ENCODE peak calls at places on chromosomes 13 and 19, in nine cellular contexts. T is lower leg skin, G is dorsolateral prefrontal cortex, F is HFF-Myc, R is transverse colon, M is left ventricle myocardium inferior, Y is cardiac fibroblast, H is fibroblast of mammary gland, B is IMR-90. Q is an unnamed sample.

GRCh38 chr19:14117668-14118164 is at the start of gene PRKACA:
- DNase-seq in T (peak), Y (peak), B (peak), G (peak), F (peak), H (peak), M (peak), R (peak), Q (peak)

GRCh38 chr13:110371550-110372465 is 64.7 kb downstream of the COL4A2 start:
- DNase-seq in Y (peak), R (no peak), B (peak), M (no peak), F (no peak), T (no peak), H (no peak), G (no peak), Q (no peak)

GRCh38 chr19:46080561-46080960 is 39.8 kb upstream of the IGFL4 start:
- DNase-seq in F (no peak), H (peak), Y (peak), G (no peak), R (no peak), M (no peak), T (no peak), B (peak), Q (peak)

GRCh38 chr19:5803752-5804515 is 933 bp upstream of the NRTN start:
- DNase-seq in F (peak), H (peak), G (no peak), T (peak), Y (peak), B (peak), R (peak), M (peak), Q (peak)

GRCh38 chr19:10749435-10750384 is 31.8 kb downstream of the DNM2 start:
- DNase-seq in M (no peak), B (no peak), F (no peak), G (no peak), R (peak), T (no peak), Y (no peak), H (no peak), Q (no peak)

GRCh38 chr19:41795031-41795461 is 1.3 kb upstream of the CEACAM3 start:
- DNase-seq in G (peak), H (peak), Y (peak), F (no peak), T (no peak), B (peak), R (peak), M (no peak), Q (no peak)

GRCh38 chr13:67932991-67933390 is 702.9 kb upstream of the PCDH9 start:
- DNase-seq in B (no peak), H (no peak), F (no peak), R (no peak), G (no peak), Y (no peak), T (no peak), M (no peak), Q (no peak)

GRCh38 chr19:3227054-3227626 is 2.7 kb downstream of the CELF5 start:
- DNase-seq in B (no peak), M (no peak), R (no peak), G (peak), T (no peak), Y (no peak), H (no peak), F (no peak), Q (no peak)

GRCh38 chr13:30121666-30122065 is 185.7 kb downstream of the KATNAL1 start:
- DNase-seq in G (no peak), M (no peak), H (no peak), T (no peak), Y (no peak), B (no peak), F (no peak), R (no peak), Q (no peak)

GRCh38 chr19:6772028-6772865 is at the start of gene VAV1:
- DNase-seq in G (no peak), F (no peak), R (peak), H (no peak), T (no peak), M (peak), Y (no peak), B (no peak), Q (no peak)

GRCh38 chr19:49755956-49756355 is 7.2 kb downstream of the TSKS start:
- DNase-seq in M (no peak), G (no peak), H (no peak), Y (no peak), R (no peak), F (no peak), T (no peak), B (no peak), Q (no peak)

GRCh38 chr19:30106417-30107095 is 164.5 kb downstream of the URI1 start:
- DNase-seq in Y (no peak), T (no peak), G (peak), M (no peak), F (no peak), H (no peak), R (no peak), B (no peak), Q (no peak)

GRCh38 chr19:18266863-18267686 is 7.2 kb downstream of the IQCN start:
- DNase-seq in M (no peak), G (no peak), H (no peak), Y (no peak), B (no peak), F (no peak), T (no peak), R (no peak), Q (no peak)

GRCh38 chr13:33058816-33059215 is 42.6 kb downstream of the KL start:
- DNase-seq in F (no peak), G (no peak), Y (no peak), R (no peak), B (no peak), T (no peak), H (no peak), M (no peak), Q (no peak)

GRCh38 chr19:11814707-11815050 is 606 bp downstream of the ZNF440 start:
- DNase-seq in F (no peak), H (peak), T (no peak), G (no peak), M (no peak), Y (peak), B (peak), R (peak), Q (no peak)

GRCh38 chr13:29935309-29935981 is 85.0 kb upstream of the UBL3 start:
- DNase-seq in R (peak), H (no peak), Y (no peak), F (no peak), M (no peak), T (no peak), G (no peak), B (no peak), Q (no peak)

GRCh38 chr19:55552206-55552605 is 6.9 kb upstream of the SBK3 start:
- DNase-seq in R (no peak), F (no peak), M (no peak), H (no peak), T (no peak), G (no peak), B (no peak), Y (no peak), Q (no peak)

GRCh38 chr13:108463365-108463764 is 166.0 kb upstream of the MYO16 start:
- DNase-seq in F (peak), B (peak), T (no peak), G (no peak), H (peak), Y (peak), M (no peak), R (no peak), Q (peak)

GRCh38 chr13:23828086-23828485 is 61.1 kb downstream of the MIPEP start:
- DNase-seq in R (no peak), H (no peak), G (no peak), F (no peak), B (no peak), T (no peak), Y (no peak), M (no peak), Q (no peak)

GRCh38 chr13:80605007-80605406 is 264.1 kb upstream of the SPRY2 start:
- DNase-seq in R (no peak), G (no peak), M (no peak), Y (no peak), F (no peak), T (no peak), B (no peak), H (no peak), Q (no peak)

GRCh38 chr13:101640797-101641400 is 188.4 kb downstream of the ITGBL1 start:
- DNase-seq in H (peak), Y (peak), G (no peak), M (no peak), R (no peak), F (peak), T (no peak), B (peak), Q (peak)

GRCh38 chr19:17020823-17021222 is 5.8 kb downstream of the CPAMD8 start:
- DNase-seq in H (peak), R (no peak), B (no peak), T (no peak), M (no peak), Y (peak), F (no peak), G (no peak), Q (no peak)

DNA sequence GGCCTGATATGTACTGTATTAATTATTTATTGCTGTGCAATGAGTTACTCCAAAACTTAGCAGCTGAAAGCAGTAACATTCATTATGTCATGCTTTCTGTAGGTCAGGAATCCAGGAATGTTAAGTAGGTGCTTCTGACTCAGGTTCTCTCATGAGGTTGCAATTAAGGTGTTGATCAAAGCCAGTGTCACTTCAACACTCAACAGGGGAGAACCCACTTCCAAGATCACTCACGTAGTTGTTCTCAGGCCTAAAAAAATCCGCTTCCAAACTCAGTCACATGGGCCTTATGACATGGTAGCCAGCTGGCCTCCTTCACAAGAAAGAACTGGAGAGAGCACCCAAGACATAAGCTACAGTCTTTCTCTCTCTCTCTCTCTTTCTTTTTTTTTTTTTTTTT is 211.1 kb upstream of the NBEA start:
- DNase-seq in T (no peak), G (no peak), B (no peak), H (no peak), F (no peak), R (no peak), M (no peak), Y (no peak), Q (no peak)
- TF ChIP-seq CTCF in T (no peak), G (no peak), B (no peak), H (no peak), F (no peak), R (no peak), M (no peak), Y (no peak), Q (no peak)

GRCh38 chr13:44189085-44189484 is 184.5 kb upstream of the SERP2 start:
- DNase-seq in B (no peak), T (no peak), H (no peak), M (no peak), Y (no peak), R (no peak), F (no peak), G (no peak), Q (no peak)

GRCh38 chr13:44193731-44194130 is 179.9 kb upstream of the SERP2 start:
- DNase-seq in T (no peak), M (no peak), Y (no peak), G (no peak), B (no peak), H (no peak), R (no peak), F (no peak), Q (no peak)

GRCh38 chr13:44188257-44188656 is 185.4 kb upstream of the SERP2 start:
- DNase-seq in T (no peak), H (peak), Y (no peak), B (peak), G (no peak), F (no peak), M (no peak), R (no peak), Q (no peak)

GRCh38 chr13:44191504-44192171 is 182.0 kb upstream of the SERP2 start:
- DNase-seq in F (peak), T (peak), B (peak), G (peak), M (no peak), R (peak), H (peak), Y (peak), Q (no peak)

DNA sequence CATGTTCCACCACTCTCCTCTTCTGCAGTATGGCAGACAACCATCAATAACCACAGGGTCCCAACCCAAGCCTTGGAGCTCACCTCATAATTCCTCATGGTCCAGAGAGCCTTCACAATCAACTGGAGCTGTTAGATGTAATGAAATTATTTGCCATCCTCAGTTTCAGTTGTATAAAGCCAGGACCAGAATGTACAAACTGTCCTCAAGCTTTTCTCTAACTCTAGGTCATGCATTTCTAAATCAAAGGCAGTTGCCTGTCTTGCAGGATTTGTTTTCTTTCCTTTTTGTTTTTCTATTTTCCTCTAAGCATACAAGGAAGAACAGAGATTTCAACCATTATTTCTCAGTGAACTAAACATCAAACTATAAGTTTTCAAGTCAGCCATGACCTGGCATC is 182.5 kb upstream of the SERP2 start:
- DNase-seq in T (no peak), B (no peak), R (no peak), H (no peak), M (no peak), G (no peak), F (no peak), Y (no peak), Q (no peak)
- H3K4me3 ChIP-seq in T (no peak), B (no peak), R (no peak), H (no peak), M (peak), G (no peak), F (no peak), Y (no peak), Q (no peak)

DNA sequence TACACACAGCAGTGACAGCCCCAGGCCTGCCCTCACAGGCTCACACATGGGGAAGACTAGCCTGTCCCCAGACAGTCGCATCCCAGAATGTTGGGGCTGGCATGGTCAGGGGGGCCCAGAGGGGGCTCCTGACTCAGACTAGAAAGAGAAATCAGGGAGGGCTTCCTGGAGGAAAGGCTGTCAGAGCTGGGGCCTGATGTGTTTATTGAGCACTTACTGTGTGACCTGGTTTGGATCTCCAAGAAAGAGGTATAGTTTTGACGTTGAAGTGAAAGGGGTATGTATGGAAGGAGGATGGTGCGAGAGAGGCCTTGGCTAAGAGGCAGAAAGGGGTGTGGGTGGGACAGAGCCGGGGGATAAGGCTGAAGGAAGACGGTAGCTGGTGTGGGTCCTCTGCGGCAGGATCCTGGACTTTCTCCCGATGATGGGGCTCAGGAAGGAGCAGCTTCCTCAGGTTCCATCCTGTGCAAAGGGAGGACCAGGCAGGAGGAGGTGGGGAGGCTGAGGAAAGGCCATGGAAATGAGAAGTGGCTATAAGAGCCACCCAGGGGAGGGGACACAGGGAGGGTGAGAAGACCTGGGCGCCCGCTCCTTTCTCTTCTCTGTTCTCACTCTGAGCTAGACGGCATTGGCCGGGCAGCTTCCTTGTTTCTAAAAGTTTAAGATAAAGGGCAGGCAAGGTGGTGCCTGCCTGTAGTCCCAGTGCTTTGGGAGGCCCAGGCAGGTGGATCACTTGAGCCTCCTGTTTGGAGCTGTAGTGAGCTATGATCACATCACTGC is 16.1 kb upstream of the BCL3 start:
- DNase-seq in Y (no peak), G (no peak), T (no peak), M (no peak), B (no peak), R (no peak), F (no peak), H (no peak), Q (no peak)
- TF ChIP-seq CTCF in Y (no peak), G (no peak), T (no peak), M (no peak), B (no peak), R (no peak), F (no peak), H (no peak), Q (no peak)

DNA sequence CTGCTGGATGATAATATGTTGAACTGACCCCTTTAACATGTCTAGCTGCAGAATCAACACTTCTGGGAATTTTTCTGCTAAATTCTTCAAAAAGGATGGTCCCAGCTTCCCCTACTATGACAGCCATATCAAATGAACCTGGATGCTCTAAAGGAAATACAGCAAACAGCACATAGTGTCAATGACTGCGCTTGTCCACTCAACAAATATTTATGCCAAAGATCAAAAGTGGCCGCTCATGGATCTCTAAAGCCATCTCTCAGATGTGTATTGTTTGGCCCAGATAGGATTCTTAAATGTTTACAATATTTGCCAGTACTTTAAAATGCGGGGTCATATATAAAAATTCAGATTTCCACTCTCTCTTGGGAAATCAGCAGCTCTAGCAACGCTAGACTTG is 3.3 kb downstream of the TBC1D4 start:
- DNase-seq in B (no peak), T (no peak), G (no peak), H (no peak), Y (no peak), M (no peak), F (no peak), R (no peak), Q (no peak)
- H3K4me3 ChIP-seq in B (no peak), T (no peak), G (no peak), H (no peak), Y (no peak), M (peak), F (no peak), R (no peak), Q (no peak)